ENCODE peak calls at places on chromosomes 12 and 14, in five cellular contexts. Q is PC-3, S is K562, H is GM23248, E is PC-9. A is an unnamed sample.

GRCh38 chr12:96516472-96517417 is 27.4 kb downstream of the CFAP54 start:
- DNase-seq in H (peak), Q (peak), S (peak), E (peak), A (peak)

GRCh38 chr14:80638620-80639215 is 302.8 kb downstream of the CEP128 start:
- DNase-seq in E (no peak), Q (peak), H (peak), S (no peak), A (peak)

GRCh38 chr12:23906329-23906728 is 43.1 kb downstream of the SOX5 start:
- DNase-seq in Q (peak), S (no peak), H (peak), E (no peak), A (peak)

GRCh38 chr12:131726-132465 is 65.3 kb downstream of the IQSEC3 start:
- DNase-seq in E (peak), Q (peak), S (no peak), H (no peak), A (no peak)

GRCh38 chr12:26803552-26803951 is 29.4 kb downstream of the ITPR2 start:
- DNase-seq in S (no peak), E (peak), Q (peak), H (peak), A (no peak)

GRCh38 chr12:8057839-8058238 is 8.3 kb downstream of the C3AR1 start:
- DNase-seq in H (peak), S (no peak), Q (no peak), E (no peak), A (no peak)

GRCh38 chr12:51887476-51888315 is at the start of gene ANKRD33:
- DNase-seq in E (no peak), Q (no peak), H (peak), S (peak), A (no peak)

GRCh38 chr14:68843471-68844209 is 50.8 kb upstream of the ZFP36L1 start:
- DNase-seq in E (peak), S (peak), H (peak), Q (peak), A (peak)

GRCh38 chr12:130916251-130916911 is 37.3 kb upstream of the ADGRD1 start:
- DNase-seq in E (peak), Q (peak), S (peak), H (peak), A (peak)

GRCh38 chr12:11719678-11720099 is 70.2 kb downstream of the ETV6 start:
- DNase-seq in H (peak), Q (peak), S (no peak), E (no peak), A (peak)

GRCh38 chr12:110857528-110857927 is 10.7 kb downstream of the CCDC63 start:
- DNase-seq in H (no peak), Q (no peak), E (no peak), S (no peak), A (no peak)

GRCh38 chr12:26077915-26078314 is 46.9 kb downstream of the BHLHE41 start:
- DNase-seq in Q (peak), E (no peak), S (no peak), H (peak), A (no peak)

GRCh38 chr12:108273217-108273616 is 65.9 kb downstream of the CMKLR1 start:
- DNase-seq in S (no peak), H (no peak), Q (no peak), E (no peak), A (peak)

GRCh38 chr12:52316701-52317100 is 4.5 kb downstream of the KRT83 start:
- DNase-seq in S (no peak), Q (no peak), E (no peak), H (no peak), A (no peak)

GRCh38 chr12:48996794-48997718 is 2.1 kb downstream of the DDN start:
- DNase-seq in H (peak), E (peak), Q (peak), S (peak), A (peak)

GRCh38 chr14:77315115-77315944 is 5.4 kb downstream of the POMT2 start:
- DNase-seq in Q (no peak), S (no peak), H (no peak), E (no peak), A (no peak)

GRCh38 chr12:54579696-54580333 is 8.6 kb downstream of the PPP1R1A start:
- DNase-seq in E (peak), H (peak), S (peak), Q (peak), A (peak)

GRCh38 chr12:23006413-23006812 is 381.4 kb downstream of the ETNK1 start:
- DNase-seq in S (no peak), Q (no peak), H (no peak), E (no peak), A (no peak)

GRCh38 chr14:99035712-99036593 is 236.0 kb downstream of the BCL11B start:
- DNase-seq in S (no peak), Q (peak), H (peak), E (peak), A (no peak)

GRCh38 chr12:94673951-94674570 is 23.7 kb upstream of the TMCC3 start:
- DNase-seq in E (no peak), S (no peak), H (no peak), Q (no peak), A (no peak)

GRCh38 chr12:76720068-76720467 is 43.8 kb upstream of the ZDHHC17 start:
- DNase-seq in S (no peak), E (peak), Q (peak), H (peak), A (no peak)

GRCh38 chr14:79293482-79293881 is 917.8 kb downstream of the DIO2 start:
- DNase-seq in E (no peak), H (no peak), Q (no peak), S (no peak), A (no peak)

GRCh38 chr12:19428261-19428660 is 11.0 kb upstream of the AEBP2 start:
- DNase-seq in E (peak), Q (no peak), H (peak), S (no peak), A (no peak)

GRCh38 chr12:122651520-122652224 is 51.5 kb downstream of the HCAR2 start:
- DNase-seq in E (no peak), Q (no peak), S (no peak), H (no peak), A (no peak)

GRCh38 chr12:47111854-47112253 is 32.1 kb upstream of the AMIGO2 start:
- DNase-seq in E (no peak), Q (no peak), H (no peak), S (no peak), A (no peak)

GRCh38 chr14:23483216-23483854 is 13.8 kb downstream of the NGDN start:
- DNase-seq in S (peak), E (no peak), Q (peak), H (peak), A (peak)

GRCh38 chr12:75596406-75596805 is 85.0 kb upstream of the KRR1 start:
- DNase-seq in E (no peak), Q (no peak), S (no peak), H (no peak), A (no peak)

GRCh38 chr14:89000007-89000942 is 175.8 kb downstream of the TTC8 start:
- DNase-seq in S (peak), Q (peak), H (peak), E (no peak), A (peak)

GRCh38 chr12:132955094-132955932 is 793 bp downstream of the ZNF605 start:
- DNase-seq in Q (peak), E (peak), S (peak), H (peak), A (peak)

GRCh38 chr12:123150273-123150803 is 552 bp downstream of the PITPNM2 start:
- DNase-seq in Q (peak), H (no peak), S (peak), E (no peak), A (peak)

GRCh38 chr12:28191018-28191595 is 851 bp downstream of the CCDC91 start:
- DNase-seq in Q (peak), E (no peak), H (peak), S (peak), A (peak)

GRCh38 chr12:29238822-29239291 is 89.8 kb downstream of the FAR2 start:
- DNase-seq in E (no peak), Q (peak), S (no peak), H (no peak), A (no peak)

GRCh38 chr14:70585221-70585620 is 15.2 kb downstream of the MED6 start:
- DNase-seq in Q (peak), S (no peak), E (no peak), H (peak), A (peak)

GRCh38 chr12:59834659-59835474 is 239.0 kb downstream of the SLC16A7 start:
- DNase-seq in H (peak), Q (peak), S (no peak), E (no peak), A (peak)

GRCh38 chr12:80862606-80863005 is 75.1 kb downstream of the LIN7A start:
- DNase-seq in Q (no peak), E (no peak), H (peak), S (no peak), A (peak)

GRCh38 chr14:74610866-74611671 is 968 bp downstream of the LTBP2 start:
- DNase-seq in E (no peak), S (no peak), H (peak), Q (no peak), A (peak)
- TF ChIP-seq EZH2 in E (no peak), S (no peak), H (no peak), Q (no peak), A (peak)

DNA sequence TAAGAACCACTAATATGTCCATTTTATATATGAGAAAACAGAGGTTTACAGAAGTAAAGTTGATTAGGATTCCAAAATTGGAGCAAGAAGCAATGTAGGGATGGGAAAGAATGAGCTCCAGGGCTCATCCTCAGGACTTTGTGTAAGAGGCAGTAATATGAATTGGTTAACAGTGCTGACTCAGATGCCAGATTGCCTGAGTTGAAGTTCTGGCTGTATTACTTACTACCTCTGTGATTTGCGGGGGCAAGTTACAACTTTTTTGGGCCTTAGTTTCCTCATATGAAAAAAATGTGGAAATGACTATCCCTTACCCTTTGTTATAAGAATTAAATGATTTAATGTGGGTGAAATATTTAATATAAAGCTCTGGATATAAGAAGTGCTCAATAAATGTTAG is 35.1 kb upstream of the PPP2R5E start:
- DNase-seq in S (no peak), E (no peak), H (peak), Q (no peak), A (no peak)
- H3K27ac ChIP-seq in S (no peak), E (no peak), H (no peak), Q (no peak), A (no peak)

DNA sequence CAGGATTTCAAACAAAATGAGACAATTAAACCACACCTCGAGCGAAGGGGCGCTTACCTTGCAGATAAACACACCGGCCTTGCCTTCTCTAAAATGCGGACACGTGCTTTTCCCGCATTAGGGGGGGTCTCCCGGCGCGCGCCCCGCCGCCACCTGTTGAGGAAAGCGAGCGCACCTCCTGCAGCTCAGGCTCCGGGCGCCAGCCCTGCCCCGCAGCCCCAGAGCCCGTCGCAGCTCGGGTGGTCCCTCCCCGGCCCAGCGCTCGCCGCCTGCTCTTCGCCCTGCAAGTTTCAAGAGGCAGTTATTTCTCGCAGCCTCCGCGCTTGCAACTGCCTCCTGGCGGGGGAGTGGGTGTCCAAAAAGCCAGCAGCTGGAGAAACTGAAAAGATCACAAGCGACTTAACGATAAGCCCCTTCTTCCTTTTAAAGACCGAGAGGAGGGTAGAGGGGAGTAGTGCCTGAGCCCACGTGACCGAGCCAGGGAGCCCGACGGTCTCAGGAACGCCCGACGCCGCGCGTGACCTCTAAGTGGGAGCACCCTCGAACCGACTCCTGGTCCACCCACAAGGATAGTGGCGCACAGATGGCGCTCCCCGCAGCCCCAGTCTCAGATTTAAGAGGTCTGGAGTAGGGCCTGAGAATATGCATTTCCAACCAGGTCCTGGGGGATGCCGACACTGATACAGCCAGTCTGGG is at the start of gene ESR2:
- DNase-seq in E (peak), H (peak), S (peak), Q (peak), A (peak)
- TF ChIP-seq EZH2 in E (no peak), H (peak), S (no peak), Q (no peak), A (no peak)

DNA sequence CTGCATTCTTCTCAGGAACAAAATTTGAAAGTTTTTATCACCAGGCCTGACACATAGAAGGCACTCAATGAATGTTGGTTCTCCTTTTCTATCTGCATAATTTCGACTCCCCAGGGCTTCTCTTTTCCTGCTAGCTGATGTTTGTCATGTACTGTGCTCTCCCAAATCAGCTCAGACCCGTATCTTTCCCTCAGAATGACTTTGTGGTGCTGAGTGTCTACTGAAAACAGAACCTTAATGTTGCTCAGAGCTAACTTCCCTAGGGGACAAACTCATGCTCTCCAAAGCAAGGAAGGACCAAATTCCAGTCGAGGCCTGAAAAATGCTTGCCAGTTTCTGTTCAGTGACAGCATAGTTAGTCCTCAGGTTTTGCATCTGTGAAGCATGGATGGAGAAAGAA is 1.9 kb downstream of the ARHGDIB start:
- DNase-seq in H (no peak), E (no peak), S (no peak), Q (no peak), A (no peak)
- H3K27ac ChIP-seq in H (no peak), E (peak), S (no peak), Q (no peak), A (peak)

GRCh38 chr12:114691810-114692557 is 8.0 kb upstream of the TBX3 start:
- DNase-seq in S (no peak), H (no peak), Q (peak), E (no peak), A (no peak)
- TF ChIP-seq EZH2 in S (no peak), H (no peak), Q (no peak), E (no peak), A (no peak)

DNA sequence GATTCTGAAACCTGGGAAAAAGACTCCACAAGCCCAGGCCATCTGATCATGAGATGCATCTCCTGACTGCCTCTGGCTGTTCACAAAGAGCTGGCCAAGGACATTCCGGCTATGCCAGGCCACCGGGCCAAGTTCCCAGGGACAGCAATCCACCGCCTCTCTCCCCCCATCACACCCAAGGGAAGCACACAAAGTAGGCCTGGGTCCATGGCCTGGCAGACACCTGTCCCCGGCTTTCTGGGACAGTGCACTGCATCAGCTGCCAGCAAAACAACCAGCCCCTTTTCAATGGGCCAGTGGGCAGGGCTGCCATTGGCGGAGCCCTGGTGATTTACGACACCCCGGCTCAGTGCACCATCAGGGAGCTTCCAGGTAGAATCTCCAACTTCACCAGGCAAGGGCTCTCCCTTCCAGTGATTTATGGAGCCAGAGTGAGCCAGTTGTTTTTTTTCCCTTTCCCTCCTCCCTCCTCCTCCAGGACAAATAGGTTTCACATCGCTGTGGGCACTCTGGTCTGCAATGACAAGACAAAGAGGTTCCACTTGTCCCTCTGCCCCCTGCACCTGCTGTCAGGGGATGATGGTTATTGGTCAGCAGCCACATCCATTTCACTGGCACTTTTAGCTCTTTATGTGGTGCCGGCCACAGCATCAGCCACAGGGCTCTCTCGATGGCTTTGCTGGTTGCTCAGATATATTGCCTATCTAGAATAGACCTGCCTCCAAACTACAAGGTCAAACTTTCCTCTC is 149.6 kb downstream of the SLC38A6 start:
- DNase-seq in E (no peak), H (no peak), S (no peak), Q (no peak), A (no peak)
- H3K27ac ChIP-seq in E (no peak), H (no peak), S (no peak), Q (no peak), A (peak)

GRCh38 chr14:94768521-94769412 is 1.1 kb downstream of the GSC start:
- DNase-seq in S (no peak), H (peak), E (no peak), Q (no peak), A (no peak)

GRCh38 chr14:94764573-94764972 is 5.3 kb downstream of the GSC start:
- DNase-seq in Q (no peak), H (no peak), S (no peak), E (no peak), A (no peak)

GRCh38 chr14:94769413-94770250 is at the start of gene GSC:
- DNase-seq in E (no peak), S (no peak), H (peak), Q (peak), A (peak)

GRCh38 chr14:94768141-94768520 is 1.8 kb downstream of the GSC start:
- DNase-seq in Q (no peak), S (no peak), H (no peak), E (no peak), A (no peak)

GRCh38 chr14:94767321-94767878 is 2.5 kb downstream of the GSC start:
- DNase-seq in H (no peak), Q (no peak), S (no peak), E (no peak), A (no peak)
- TF ChIP-seq EZH2 in H (no peak), Q (no peak), S (no peak), E (no peak), A (no peak)

DNA sequence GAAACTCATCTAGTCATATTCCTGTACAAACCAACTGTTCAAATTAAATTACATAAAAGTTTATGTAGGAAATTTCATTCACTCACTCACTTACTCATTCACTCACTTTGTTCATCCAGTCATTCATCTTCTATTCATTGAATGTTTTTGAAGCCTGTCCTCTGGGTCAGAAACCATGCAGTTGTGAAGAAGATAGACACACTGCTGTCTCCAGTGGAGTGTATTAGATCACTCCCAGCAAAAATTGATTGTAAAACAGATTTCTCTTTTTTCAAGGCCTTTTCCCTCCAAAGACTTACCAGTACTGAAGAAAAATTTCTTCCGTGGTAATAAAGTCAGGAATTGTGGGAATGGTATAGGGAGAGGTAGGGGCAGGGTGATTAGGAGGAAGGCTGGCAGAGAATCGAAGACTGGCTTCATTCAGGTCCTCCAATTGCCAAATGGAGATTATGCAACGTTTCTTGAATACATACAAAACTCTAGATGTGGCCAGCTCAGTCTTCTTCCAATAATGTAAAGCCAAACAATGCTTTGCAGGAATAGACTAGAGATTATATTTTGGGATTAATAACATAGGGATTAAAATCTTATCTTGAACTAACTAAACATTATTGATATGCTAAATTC is 9.1 kb downstream of the LRRK2 start:
- DNase-seq in H (no peak), E (no peak), S (no peak), Q (no peak), A (no peak)
- H3K27ac ChIP-seq in H (no peak), E (no peak), S (no peak), Q (no peak), A (no peak)

DNA sequence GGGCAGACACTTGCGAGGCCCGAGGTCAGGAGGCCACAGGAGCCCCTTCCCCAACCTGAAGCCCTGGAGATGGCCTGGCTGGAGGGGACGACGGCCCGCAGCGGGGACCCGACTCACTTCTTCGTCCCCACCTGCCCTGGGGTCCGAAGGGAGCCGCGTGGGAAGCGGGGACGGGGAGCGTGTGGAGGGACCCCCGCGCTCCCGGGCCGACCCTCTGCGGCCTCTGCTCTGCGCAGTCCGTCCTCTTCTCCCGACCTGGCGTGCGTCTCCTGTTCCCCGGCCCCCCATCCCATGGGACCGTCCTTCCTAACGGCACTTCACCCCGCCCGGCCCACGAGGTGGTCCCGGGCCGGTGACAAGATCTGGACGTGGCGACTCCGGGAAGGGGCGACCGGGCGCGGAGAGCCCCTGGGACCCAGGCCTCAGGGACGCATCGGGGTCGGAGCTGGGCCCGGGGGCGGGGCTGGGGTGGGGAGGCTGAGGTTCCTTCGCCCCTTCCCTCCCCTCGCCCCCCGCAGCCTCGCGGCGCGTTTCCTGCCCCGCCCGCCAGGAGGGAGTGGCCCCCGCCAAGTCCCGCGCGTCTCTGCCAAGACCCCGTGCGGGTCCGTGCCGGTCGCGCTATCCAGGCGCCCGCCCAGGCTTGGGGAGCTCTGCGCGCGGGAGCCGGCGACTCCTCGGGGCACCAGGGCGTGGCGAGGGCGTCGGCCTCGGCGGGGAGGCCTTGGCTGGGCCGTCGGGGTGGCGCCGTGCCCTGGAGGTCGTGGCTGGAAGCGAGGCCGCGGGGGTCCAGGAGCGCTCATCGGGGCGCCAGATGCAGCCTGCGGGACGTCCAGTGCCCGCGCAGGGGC is 97.1 kb downstream of the TNFAIP2 start:
- DNase-seq in E (no peak), H (peak), S (no peak), Q (no peak), A (no peak)
- TF ChIP-seq EZH2 in E (no peak), H (no peak), S (no peak), Q (no peak), A (no peak)